ENCODE peak calls at places on chromosomes 2 and 18, in four cellular contexts. One of them, this sample, is unnamed.

GRCh38 chr2:106219813-106220212 is 25.7 kb upstream of the UXS1 start:
- DNase-seq in HCT116: no peak
- DNase-seq in K562: no peak
- DNase-seq in GM23338: no peak
- DNase-seq in this sample: no peak

GRCh38 chr2:52862801-52863200 is 904.8 kb upstream of the CHAC2 start:
- DNase-seq in HCT116: peak; percentile 8
- DNase-seq in GM23338: no peak
- DNase-seq in K562: no peak
- DNase-seq in this sample: no peak

GRCh38 chr2:239444626-239445625 is 44.1 kb upstream of the HDAC4 start:
- DNase-seq in HCT116: no peak
- DNase-seq in GM23338: no peak
- DNase-seq in K562: no peak
- DNase-seq in this sample: no peak

GRCh38 chr2:227717687-227718567 is at the start of gene SLC19A3:
- DNase-seq in GM23338: peak; percentile 95
- DNase-seq in K562: peak; percentile 66
- DNase-seq in HCT116: no peak
- DNase-seq in this sample: peak; percentile 93

GRCh38 chr18:78768655-78769501 is 210.7 kb upstream of the SALL3 start:
- DNase-seq in HCT116: no peak
- DNase-seq in GM23338: no peak
- DNase-seq in K562: no peak
- DNase-seq in this sample: no peak

GRCh38 chr2:224286923-224287322 is 115.0 kb downstream of the FAM124B start:
- DNase-seq in GM23338: peak; percentile 30
- DNase-seq in K562: no peak
- DNase-seq in HCT116: no peak
- DNase-seq in this sample: no peak

GRCh38 chr2:97738236-97739019 is 25.1 kb downstream of the ZAP70 start:
- DNase-seq in GM23338: no peak
- DNase-seq in HCT116: no peak
- DNase-seq in K562: no peak
- DNase-seq in this sample: no peak

GRCh38 chr18:32530947-32531651 is 60.4 kb upstream of the GAREM1 start:
- DNase-seq in K562: no peak
- DNase-seq in HCT116: no peak
- DNase-seq in GM23338: no peak
- DNase-seq in this sample: no peak

GRCh38 chr18:49227456-49227855 is 233.0 kb downstream of the DYM start:
- DNase-seq in GM23338: no peak
- DNase-seq in K562: no peak
- DNase-seq in HCT116: no peak
- DNase-seq in this sample: peak; percentile 60

GRCh38 chr2:121000804-121001203 is 265.1 kb downstream of the GLI2 start:
- DNase-seq in GM23338: no peak
- DNase-seq in K562: no peak
- DNase-seq in HCT116: no peak
- DNase-seq in this sample: no peak

GRCh38 chr2:45992021-45992745 is 305.0 kb upstream of the EPAS1 start:
- DNase-seq in HCT116: no peak
- DNase-seq in GM23338: no peak
- DNase-seq in K562: no peak
- DNase-seq in this sample: peak; percentile 77

GRCh38 chr2:168685619-168686453 is 116.6 kb upstream of the NOSTRIN start:
- DNase-seq in GM23338: no peak
- DNase-seq in HCT116: no peak
- DNase-seq in K562: no peak
- DNase-seq in this sample: no peak

GRCh38 chr2:69291004-69291650 is 95.9 kb downstream of the GFPT1 start:
- DNase-seq in HCT116: no peak
- DNase-seq in K562: no peak
- DNase-seq in GM23338: no peak
- DNase-seq in this sample: no peak

GRCh38 chr2:37683926-37684780 is 12.7 kb upstream of the CDC42EP3 start:
- DNase-seq in GM23338: no peak
- DNase-seq in K562: no peak
- DNase-seq in HCT116: no peak
- DNase-seq in this sample: no peak

GRCh38 chr18:63321291-63321690 is 1.7 kb upstream of the BCL2 start:
- DNase-seq in HCT116: no peak
- DNase-seq in GM23338: no peak
- DNase-seq in K562: no peak
- DNase-seq in this sample: no peak

GRCh38 chr2:10814571-10815331 is 2.2 kb upstream of the PDIA6 start:
- DNase-seq in K562: no peak
- DNase-seq in HCT116: no peak
- DNase-seq in GM23338: peak; percentile 43
- DNase-seq in this sample: no peak

GRCh38 chr2:46097714-46098480 is 199.3 kb upstream of the EPAS1 start:
- DNase-seq in HCT116: peak; percentile 24
- DNase-seq in K562: no peak
- DNase-seq in GM23338: no peak
- DNase-seq in this sample: peak; percentile 76

GRCh38 chr18:30457156-30457555 is 585.4 kb downstream of the DSC3 start:
- DNase-seq in GM23338: no peak
- DNase-seq in HCT116: peak; percentile 1
- DNase-seq in K562: no peak
- DNase-seq in this sample: no peak

GRCh38 chr2:98768765-98769476 is 38.0 kb upstream of the MGAT4A start:
- DNase-seq in K562: no peak
- DNase-seq in GM23338: no peak
- DNase-seq in HCT116: no peak
- DNase-seq in this sample: no peak

GRCh38 chr18:60092073-60092472 is 192.3 kb downstream of the PMAIP1 start:
- DNase-seq in K562: no peak
- DNase-seq in GM23338: no peak
- DNase-seq in HCT116: no peak
- DNase-seq in this sample: no peak

GRCh38 chr2:42961385-42961800 is 169.0 kb upstream of the HAAO start:
- DNase-seq in K562: no peak
- DNase-seq in GM23338: peak; percentile 30
- DNase-seq in HCT116: no peak
- DNase-seq in this sample: no peak

GRCh38 chr2:122319551-122320132 is 564.2 kb downstream of the TSN start:
- DNase-seq in K562: no peak
- DNase-seq in GM23338: no peak
- DNase-seq in HCT116: no peak
- DNase-seq in this sample: no peak

GRCh38 chr2:240920783-240921231 is 14.7 kb downstream of the CROCC2 start:
- DNase-seq in K562: no peak
- DNase-seq in HCT116: no peak
- DNase-seq in GM23338: no peak
- DNase-seq in this sample: peak; percentile 7

GRCh38 chr2:197184959-197185586 is 125.5 kb downstream of the ANKRD44 start:
- DNase-seq in GM23338: no peak
- DNase-seq in HCT116: no peak
- DNase-seq in K562: no peak
- DNase-seq in this sample: no peak

GRCh38 chr2:31729442-31730092 is 148.8 kb upstream of the SRD5A2 start:
- DNase-seq in K562: peak; percentile 21
- DNase-seq in HCT116: peak; percentile 54
- DNase-seq in GM23338: peak; percentile 80
- DNase-seq in this sample: no peak

GRCh38 chr2:222572761-222573174 is 83.1 kb downstream of the FARSB start:
- DNase-seq in K562: no peak
- DNase-seq in HCT116: no peak
- DNase-seq in GM23338: no peak
- DNase-seq in this sample: no peak

GRCh38 chr2:99571609-99572344 is 82.0 kb upstream of the REV1 start:
- DNase-seq in GM23338: no peak
- DNase-seq in K562: no peak
- DNase-seq in HCT116: no peak
- DNase-seq in this sample: no peak

GRCh38 chr2:128636802-128637147 is 318.1 kb upstream of the HS6ST1 start:
- DNase-seq in K562: no peak
- DNase-seq in GM23338: no peak
- DNase-seq in HCT116: no peak
- DNase-seq in this sample: no peak

GRCh38 chr2:236969767-236970655 is 115.7 kb upstream of the COPS8 start:
- DNase-seq in GM23338: no peak
- DNase-seq in K562: no peak
- DNase-seq in HCT116: no peak
- DNase-seq in this sample: peak; percentile 19

GRCh38 chr2:232434091-232434490 is 21.9 kb upstream of the ALPI start:
- DNase-seq in GM23338: no peak
- DNase-seq in K562: no peak
- DNase-seq in HCT116: no peak
- DNase-seq in this sample: no peak

GRCh38 chr2:183070942-183071844 is 7.4 kb upstream of the DUSP19 start:
- DNase-seq in GM23338: peak; percentile 88
- DNase-seq in K562: no peak
- DNase-seq in HCT116: no peak
- DNase-seq in this sample: peak; percentile 36

GRCh38 chr2:109448946-109449788 is 164.6 kb downstream of the SEPTIN10 start:
- DNase-seq in K562: no peak
- DNase-seq in GM23338: no peak
- DNase-seq in HCT116: peak; percentile 8
- DNase-seq in this sample: peak; percentile 24

GRCh38 chr2:134460583-134460998 is 206.7 kb downstream of the MGAT5 start:
- DNase-seq in GM23338: peak; percentile 93
- DNase-seq in K562: peak; percentile 40
- DNase-seq in HCT116: peak; percentile 48
- DNase-seq in this sample: peak; percentile 31

GRCh38 chr18:5197032-5197434 is at the start of gene AKAIN1:
- DNase-seq in HCT116: no peak
- DNase-seq in GM23338: peak; percentile 87
- DNase-seq in K562: peak; percentile 70
- DNase-seq in this sample: peak; percentile 9

DNA sequence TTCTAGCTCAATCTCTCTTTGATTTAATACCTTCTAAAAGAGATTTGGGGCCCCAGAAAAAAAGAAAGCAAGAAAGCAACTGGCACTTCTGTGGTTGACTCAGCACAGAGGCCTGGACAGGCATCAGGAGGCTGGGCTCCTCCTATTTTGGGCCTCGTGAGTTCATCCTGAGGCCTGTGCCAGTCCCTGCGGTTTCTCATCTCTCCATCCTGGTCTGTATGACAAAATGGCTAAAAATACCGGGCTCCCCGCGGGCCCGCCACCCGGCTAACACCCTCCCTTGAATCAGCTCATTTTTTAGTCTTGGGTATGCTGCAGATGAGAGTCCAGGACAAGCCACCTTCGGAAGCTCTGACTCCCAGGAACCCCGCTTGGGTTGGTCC is 62.3 kb upstream of the YWHAQ start:
- DNase-seq in K562: no peak
- DNase-seq in HCT116: no peak
- DNase-seq in GM23338: no peak
- DNase-seq in this sample: no peak
- H3K27ac ChIP-seq in K562: no peak overlapping the region
- H3K27ac ChIP-seq in HCT116: no peak overlapping the region
- H3K27ac ChIP-seq in GM23338: no peak overlapping the region
- H3K27ac ChIP-seq in this sample: peak overlapping the region; percentile 44

GRCh38 chr2:174888136-174888535 is 117.0 kb downstream of the CHN1 start:
- DNase-seq in GM23338: no peak
- DNase-seq in HCT116: no peak
- DNase-seq in K562: no peak
- DNase-seq in this sample: no peak

GRCh38 chr2:174892546-174892945 is 112.6 kb downstream of the CHN1 start:
- DNase-seq in HCT116: no peak
- DNase-seq in K562: no peak
- DNase-seq in GM23338: no peak
- DNase-seq in this sample: no peak

GRCh38 chr2:174893018-174893417 is 112.2 kb downstream of the CHN1 start:
- DNase-seq in K562: no peak
- DNase-seq in HCT116: no peak
- DNase-seq in GM23338: no peak
- DNase-seq in this sample: no peak

DNA sequence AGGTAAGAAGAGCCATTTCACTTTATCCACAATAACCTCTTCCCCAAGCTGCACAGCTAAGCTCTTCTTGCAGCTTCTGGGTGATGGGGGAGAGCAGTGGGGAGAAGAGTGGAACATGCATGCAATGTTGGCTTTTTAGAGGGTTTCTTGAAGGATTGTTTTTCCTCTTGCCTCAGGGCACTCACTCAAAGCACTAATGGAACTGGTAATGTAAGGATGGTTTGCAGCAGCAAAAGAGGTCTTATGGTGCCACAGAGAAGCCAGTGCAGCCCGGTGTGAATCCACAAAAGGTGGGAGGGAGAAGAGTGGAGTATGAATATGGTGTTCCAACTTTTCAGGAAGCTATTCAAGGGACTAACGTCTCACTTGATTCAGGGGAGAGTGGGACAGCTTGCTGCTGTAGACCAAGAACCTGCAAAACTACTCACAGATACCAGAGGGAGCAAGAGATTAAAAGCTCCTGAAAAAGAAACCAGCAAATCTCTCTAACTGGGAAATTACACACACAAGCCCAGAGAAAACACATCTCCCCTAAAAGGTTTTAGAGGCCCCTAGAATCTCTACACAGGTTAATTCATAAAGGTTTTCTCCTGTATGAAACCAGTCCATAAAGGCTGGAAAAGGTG is 116.4 kb downstream of the CHN1 start:
- DNase-seq in GM23338: peak; percentile 37
- DNase-seq in HCT116: no peak
- DNase-seq in K562: no peak
- DNase-seq in this sample: no peak
- TF ChIP-seq CTCF in GM23338: peak; percentile 33
- TF ChIP-seq CTCF in HCT116: no peak
- TF ChIP-seq CTCF in K562: no peak
- TF ChIP-seq CTCF in this sample: no peak

DNA sequence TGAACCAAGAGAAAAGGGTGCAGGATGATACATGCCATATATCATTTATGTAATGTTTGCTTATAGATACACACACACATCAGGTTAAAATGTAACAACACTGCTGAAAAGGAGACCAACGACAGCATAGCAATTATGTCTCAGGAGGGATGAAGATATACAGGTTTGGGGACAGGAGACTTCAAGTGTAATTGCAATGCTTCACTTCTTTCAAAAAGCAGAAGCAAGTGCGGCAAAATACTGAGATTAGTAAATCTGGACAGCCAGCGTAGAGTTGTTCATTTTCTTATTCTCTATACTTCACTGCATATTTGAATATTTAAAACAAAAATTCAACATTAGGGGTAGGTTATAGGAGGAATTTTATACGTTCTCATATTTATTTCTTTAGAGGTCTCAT is 87.2 kb downstream of the L3MBTL4 start:
- DNase-seq in K562: no peak
- DNase-seq in HCT116: no peak
- DNase-seq in GM23338: no peak
- DNase-seq in this sample: no peak
- TF ChIP-seq POLR2AphosphoS5 in K562: no peak
- TF ChIP-seq POLR2AphosphoS5 in HCT116: no peak
- TF ChIP-seq POLR2AphosphoS5 in GM23338: no peak
- TF ChIP-seq POLR2AphosphoS5 in this sample: no peak

DNA sequence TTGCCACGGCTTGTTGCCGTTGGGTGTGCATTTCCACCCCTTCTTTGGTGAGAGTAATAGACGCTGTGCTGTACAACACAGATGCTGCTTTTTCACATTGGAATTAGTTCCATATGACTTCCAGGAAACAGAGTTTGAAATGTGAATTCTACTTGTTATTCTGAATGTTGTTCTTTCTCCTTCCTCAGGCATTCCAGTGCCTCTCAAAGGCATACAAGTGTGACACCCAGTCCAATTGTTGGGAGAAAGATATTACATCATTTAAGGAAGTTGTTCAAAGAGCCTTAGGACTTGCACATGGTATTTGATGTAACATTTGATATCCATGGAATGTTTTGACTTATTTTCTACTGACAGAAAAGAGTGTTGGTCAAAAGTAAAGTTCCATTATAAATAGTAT is 134.4 kb upstream of the LTBP1 start:
- DNase-seq in GM23338: no peak
- DNase-seq in K562: no peak
- DNase-seq in HCT116: no peak
- DNase-seq in this sample: no peak
- H3K27ac ChIP-seq in GM23338: no peak overlapping the region
- H3K27ac ChIP-seq in K562: no peak overlapping the region
- H3K27ac ChIP-seq in HCT116: no peak overlapping the region
- H3K27ac ChIP-seq in this sample: no peak overlapping the region

This sample was measured in transverse colon.